ENCODE peak calls at places on chromosomes 11 and 22, in seven cellular contexts. H, D, F, A, C, X and Z are unnamed samples.

GRCh38 chr22:19386248-19386647 is 45.3 kb downstream of the HIRA start:
- DNase-seq in C (no peak), H (no peak), X (no peak), A (no peak), F (no peak), D (no peak), Z (no peak)

GRCh38 chr11:74853223-74853622 is 95.7 kb downstream of the XRRA1 start:
- DNase-seq in D (no peak), C (no peak), A (no peak), H (no peak), F (no peak), X (no peak), Z (no peak)

GRCh38 chr22:24567668-24568067 is 11.9 kb downstream of the SNRPD3 start:
- DNase-seq in X (no peak), C (no peak), D (no peak), F (no peak), H (no peak), A (no peak), Z (no peak)

GRCh38 chr11:2776351-2777061 is 76.7 kb upstream of the KCNQ1OT1 start:
- DNase-seq in F (no peak), C (no peak), H (no peak), D (no peak), X (no peak), A (peak; percentile 75), Z (no peak)

GRCh38 chr22:42296381-42296853 is 26.0 kb upstream of the TCF20 start:
- DNase-seq in X (no peak), C (no peak), H (peak; percentile 68), F (no peak), D (no peak), A (no peak), Z (peak; percentile 50)

GRCh38 chr11:108938604-108939003 is 273.7 kb downstream of the DDX10 start:
- DNase-seq in D (no peak), F (peak; percentile 18), X (no peak), A (no peak), C (no peak), H (no peak), Z (no peak)

GRCh38 chr11:76153609-76153949 is 52.7 kb downstream of the WNT11 start:
- DNase-seq in C (no peak), H (no peak), D (no peak), X (no peak), F (peak; percentile 63), A (no peak), Z (no peak)

GRCh38 chr11:9858218-9858617 is 194.3 kb downstream of the SWAP70 start:
- DNase-seq in F (no peak), A (no peak), X (no peak), C (no peak), D (no peak), H (no peak), Z (no peak)

GRCh38 chr11:5364214-5364613 is 12.9 kb downstream of the OR51B6 start:
- DNase-seq in X (no peak), H (no peak), C (no peak), A (no peak), F (no peak), D (no peak), Z (no peak)

GRCh38 chr11:93169950-93170561 is 27.7 kb downstream of the SLC36A4 start:
- DNase-seq in H (no peak), D (no peak), X (no peak), A (no peak), F (peak; percentile 18), C (no peak), Z (no peak)

GRCh38 chr11:58866788-58867187 is 22.3 kb upstream of the GLYATL2 start:
- DNase-seq in D (no peak), H (no peak), F (peak; percentile 35), X (no peak), A (no peak), C (no peak), Z (no peak)